ENCODE peak calls at places on chromosomes 11 and 22, in six cellular contexts. One of them, this sample, is unnamed.

GRCh38 chr11:47593934-47594855 is at the start of gene C1QTNF4:
- DNase-seq in CD8-positive, alpha-beta T cell: no peak
- DNase-seq in neural crest cell: peak
- DNase-seq in A549: no peak
- DNase-seq in endothelial cell of umbilical vein: no peak
- DNase-seq in right lobe of liver: no peak
- DNase-seq in this sample: no peak

GRCh38 chr22:30277547-30278344 is 11.1 kb upstream of the OSM start:
- DNase-seq in CD8-positive, alpha-beta T cell: no peak
- DNase-seq in neural crest cell: no peak
- DNase-seq in A549: no peak
- DNase-seq in endothelial cell of umbilical vein: peak
- DNase-seq in right lobe of liver: no peak
- DNase-seq in this sample: no peak

GRCh38 chr22:24137595-24137994 is 43.7 kb upstream of the SUSD2 start:
- DNase-seq in CD8-positive, alpha-beta T cell: no peak
- DNase-seq in neural crest cell: no peak
- DNase-seq in A549: no peak
- DNase-seq in endothelial cell of umbilical vein: peak
- DNase-seq in right lobe of liver: no peak
- DNase-seq in this sample: no peak

GRCh38 chr11:70247042-70247709 is 23.3 kb upstream of the PPFIA1 start:
- DNase-seq in CD8-positive, alpha-beta T cell: no peak
- DNase-seq in neural crest cell: no peak
- DNase-seq in A549: no peak
- DNase-seq in endothelial cell of umbilical vein: no peak
- DNase-seq in right lobe of liver: no peak
- DNase-seq in this sample: no peak

GRCh38 chr11:130212431-130212961 is 52.9 kb downstream of the ST14 start:
- DNase-seq in CD8-positive, alpha-beta T cell: no peak
- DNase-seq in neural crest cell: no peak
- DNase-seq in A549: no peak
- DNase-seq in endothelial cell of umbilical vein: no peak
- DNase-seq in right lobe of liver: peak
- DNase-seq in this sample: peak

GRCh38 chr11:70233511-70233919 is 30.4 kb downstream of the FADD start:
- DNase-seq in CD8-positive, alpha-beta T cell: no peak
- DNase-seq in neural crest cell: no peak
- DNase-seq in A549: peak
- DNase-seq in endothelial cell of umbilical vein: peak
- DNase-seq in right lobe of liver: no peak
- DNase-seq in this sample: no peak

GRCh38 chr11:73988227-73988626 is 5.6 kb upstream of the UCP2 start:
- DNase-seq in CD8-positive, alpha-beta T cell: no peak
- DNase-seq in neural crest cell: no peak
- DNase-seq in A549: no peak
- DNase-seq in endothelial cell of umbilical vein: no peak
- DNase-seq in right lobe of liver: no peak
- DNase-seq in this sample: no peak

GRCh38 chr11:59938132-59938531 is at the start of gene OOSP1:
- DNase-seq in CD8-positive, alpha-beta T cell: no peak
- DNase-seq in neural crest cell: no peak
- DNase-seq in A549: no peak
- DNase-seq in endothelial cell of umbilical vein: no peak
- DNase-seq in right lobe of liver: no peak
- DNase-seq in this sample: no peak

GRCh38 chr22:36589856-36590255 is 60.9 kb upstream of the EIF3D start:
- DNase-seq in CD8-positive, alpha-beta T cell: no peak
- DNase-seq in neural crest cell: no peak
- DNase-seq in A549: no peak
- DNase-seq in endothelial cell of umbilical vein: no peak
- DNase-seq in right lobe of liver: no peak
- DNase-seq in this sample: no peak

GRCh38 chr11:19661827-19662226 is 50.8 kb upstream of the NAV2 start:
- DNase-seq in CD8-positive, alpha-beta T cell: no peak
- DNase-seq in neural crest cell: no peak
- DNase-seq in A549: no peak
- DNase-seq in endothelial cell of umbilical vein: no peak
- DNase-seq in right lobe of liver: no peak
- DNase-seq in this sample: no peak

GRCh38 chr11:41842673-41843072 is 383.2 kb upstream of the LRRC4C start:
- DNase-seq in CD8-positive, alpha-beta T cell: no peak
- DNase-seq in neural crest cell: no peak
- DNase-seq in A549: no peak
- DNase-seq in endothelial cell of umbilical vein: no peak
- DNase-seq in right lobe of liver: no peak
- DNase-seq in this sample: no peak

GRCh38 chr11:73198677-73199076 is 19.4 kb upstream of the P2RY2 start:
- DNase-seq in CD8-positive, alpha-beta T cell: no peak
- DNase-seq in neural crest cell: no peak
- DNase-seq in A549: peak
- DNase-seq in endothelial cell of umbilical vein: peak
- DNase-seq in right lobe of liver: peak
- DNase-seq in this sample: no peak

GRCh38 chr11:13663631-13664071 is 4.8 kb upstream of the FAR1 start:
- DNase-seq in CD8-positive, alpha-beta T cell: no peak
- DNase-seq in neural crest cell: no peak
- DNase-seq in A549: no peak
- DNase-seq in endothelial cell of umbilical vein: peak
- DNase-seq in right lobe of liver: no peak
- DNase-seq in this sample: no peak

GRCh38 chr11:56932572-56933235 is 56.0 kb upstream of the OR5AK2 start:
- DNase-seq in CD8-positive, alpha-beta T cell: no peak
- DNase-seq in neural crest cell: no peak
- DNase-seq in A549: peak
- DNase-seq in endothelial cell of umbilical vein: no peak
- DNase-seq in right lobe of liver: no peak
- DNase-seq in this sample: no peak

GRCh38 chr11:86292912-86293606 is 9.0 kb upstream of the HIKESHI start:
- DNase-seq in CD8-positive, alpha-beta T cell: no peak
- DNase-seq in neural crest cell: no peak
- DNase-seq in A549: no peak
- DNase-seq in endothelial cell of umbilical vein: no peak
- DNase-seq in right lobe of liver: no peak
- DNase-seq in this sample: no peak

GRCh38 chr11:33735426-33736147 is 636 bp downstream of the CD59 start:
- DNase-seq in CD8-positive, alpha-beta T cell: no peak
- DNase-seq in neural crest cell: no peak
- DNase-seq in A549: peak
- DNase-seq in endothelial cell of umbilical vein: peak
- DNase-seq in right lobe of liver: peak
- DNase-seq in this sample: no peak

GRCh38 chr22:19880786-19881569 is 26.3 kb upstream of the GNB1L start:
- DNase-seq in CD8-positive, alpha-beta T cell: no peak
- DNase-seq in neural crest cell: peak
- DNase-seq in A549: peak
- DNase-seq in endothelial cell of umbilical vein: peak
- DNase-seq in right lobe of liver: no peak
- DNase-seq in this sample: no peak

GRCh38 chr11:66007201-66007634 is 4.6 kb upstream of the CST6 start:
- DNase-seq in CD8-positive, alpha-beta T cell: no peak
- DNase-seq in neural crest cell: no peak
- DNase-seq in A549: no peak
- DNase-seq in endothelial cell of umbilical vein: no peak
- DNase-seq in right lobe of liver: no peak
- DNase-seq in this sample: no peak

GRCh38 chr22:40436460-40437431 is 66.4 kb downstream of the SGSM3 start:
- DNase-seq in CD8-positive, alpha-beta T cell: no peak
- DNase-seq in neural crest cell: no peak
- DNase-seq in A549: peak
- DNase-seq in endothelial cell of umbilical vein: peak
- DNase-seq in right lobe of liver: no peak
- DNase-seq in this sample: no peak

GRCh38 chr11:78823588-78823987 is 248.9 kb upstream of the NARS2 start:
- DNase-seq in CD8-positive, alpha-beta T cell: no peak
- DNase-seq in neural crest cell: no peak
- DNase-seq in A549: no peak
- DNase-seq in endothelial cell of umbilical vein: peak
- DNase-seq in right lobe of liver: no peak
- DNase-seq in this sample: no peak

GRCh38 chr11:73200256-73200655 is 17.8 kb upstream of the P2RY2 start:
- DNase-seq in CD8-positive, alpha-beta T cell: no peak
- DNase-seq in neural crest cell: no peak
- DNase-seq in A549: no peak
- DNase-seq in endothelial cell of umbilical vein: no peak
- DNase-seq in right lobe of liver: peak
- DNase-seq in this sample: no peak

GRCh38 chr11:83628622-83629347 is 342.6 kb upstream of the CCDC90B start:
- DNase-seq in CD8-positive, alpha-beta T cell: no peak
- DNase-seq in neural crest cell: no peak
- DNase-seq in A549: no peak
- DNase-seq in endothelial cell of umbilical vein: no peak
- DNase-seq in right lobe of liver: no peak
- DNase-seq in this sample: no peak

GRCh38 chr11:76654310-76654851 is 16.2 kb downstream of the LRRC32 start:
- DNase-seq in CD8-positive, alpha-beta T cell: no peak
- DNase-seq in neural crest cell: no peak
- DNase-seq in A549: no peak
- DNase-seq in endothelial cell of umbilical vein: no peak
- DNase-seq in right lobe of liver: peak
- DNase-seq in this sample: no peak

GRCh38 chr11:113464416-113464815 is 10.8 kb downstream of the DRD2 start:
- DNase-seq in CD8-positive, alpha-beta T cell: no peak
- DNase-seq in neural crest cell: no peak
- DNase-seq in A549: no peak
- DNase-seq in endothelial cell of umbilical vein: no peak
- DNase-seq in right lobe of liver: no peak
- DNase-seq in this sample: no peak
- TF ChIP-seq CTCF in CD8-positive, alpha-beta T cell: no peak
- TF ChIP-seq CTCF in neural crest cell: no peak
- TF ChIP-seq CTCF in A549: no peak
- TF ChIP-seq CTCF in endothelial cell of umbilical vein: no peak
- TF ChIP-seq CTCF in right lobe of liver: no peak
- TF ChIP-seq CTCF in this sample: no peak

DNA sequence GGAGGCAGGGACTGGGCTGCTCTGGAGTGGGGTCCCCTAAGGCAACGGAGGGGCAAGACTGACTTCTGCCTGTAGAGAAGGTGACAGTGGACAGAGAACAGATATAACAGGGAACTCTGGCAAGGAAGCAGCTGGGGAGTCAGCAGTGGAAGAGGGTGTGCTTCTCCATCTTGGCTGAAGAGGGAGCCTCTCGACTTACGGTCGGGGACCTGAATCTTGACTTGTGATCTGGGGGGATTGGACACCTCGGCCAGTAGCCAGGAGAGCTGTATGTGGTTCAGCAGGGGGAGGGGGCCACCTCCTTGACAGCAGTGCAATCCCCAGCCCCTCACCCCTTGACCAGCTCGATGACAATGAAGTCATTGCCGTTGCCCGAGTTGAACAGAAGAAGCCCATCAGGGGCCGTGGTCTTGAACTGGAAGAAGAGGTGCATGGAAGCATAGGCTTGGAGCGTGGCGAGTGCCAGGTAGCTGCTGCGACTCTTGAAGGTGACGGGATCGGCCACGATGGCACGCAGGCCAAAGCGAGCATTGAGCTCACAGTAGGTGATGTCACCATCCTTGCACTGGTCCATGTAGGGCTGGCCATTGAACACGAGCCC is 60.0 kb downstream of the SLC22A12 start:
- DNase-seq in CD8-positive, alpha-beta T cell: no peak
- DNase-seq in neural crest cell: no peak
- DNase-seq in A549: peak
- DNase-seq in endothelial cell of umbilical vein: peak
- DNase-seq in right lobe of liver: no peak
- DNase-seq in this sample: no peak
- TF ChIP-seq CTCF in CD8-positive, alpha-beta T cell: no peak
- TF ChIP-seq CTCF in neural crest cell: peak
- TF ChIP-seq CTCF in A549: peak
- TF ChIP-seq CTCF in endothelial cell of umbilical vein: peak
- TF ChIP-seq CTCF in right lobe of liver: peak
- TF ChIP-seq CTCF in this sample: no peak

DNA sequence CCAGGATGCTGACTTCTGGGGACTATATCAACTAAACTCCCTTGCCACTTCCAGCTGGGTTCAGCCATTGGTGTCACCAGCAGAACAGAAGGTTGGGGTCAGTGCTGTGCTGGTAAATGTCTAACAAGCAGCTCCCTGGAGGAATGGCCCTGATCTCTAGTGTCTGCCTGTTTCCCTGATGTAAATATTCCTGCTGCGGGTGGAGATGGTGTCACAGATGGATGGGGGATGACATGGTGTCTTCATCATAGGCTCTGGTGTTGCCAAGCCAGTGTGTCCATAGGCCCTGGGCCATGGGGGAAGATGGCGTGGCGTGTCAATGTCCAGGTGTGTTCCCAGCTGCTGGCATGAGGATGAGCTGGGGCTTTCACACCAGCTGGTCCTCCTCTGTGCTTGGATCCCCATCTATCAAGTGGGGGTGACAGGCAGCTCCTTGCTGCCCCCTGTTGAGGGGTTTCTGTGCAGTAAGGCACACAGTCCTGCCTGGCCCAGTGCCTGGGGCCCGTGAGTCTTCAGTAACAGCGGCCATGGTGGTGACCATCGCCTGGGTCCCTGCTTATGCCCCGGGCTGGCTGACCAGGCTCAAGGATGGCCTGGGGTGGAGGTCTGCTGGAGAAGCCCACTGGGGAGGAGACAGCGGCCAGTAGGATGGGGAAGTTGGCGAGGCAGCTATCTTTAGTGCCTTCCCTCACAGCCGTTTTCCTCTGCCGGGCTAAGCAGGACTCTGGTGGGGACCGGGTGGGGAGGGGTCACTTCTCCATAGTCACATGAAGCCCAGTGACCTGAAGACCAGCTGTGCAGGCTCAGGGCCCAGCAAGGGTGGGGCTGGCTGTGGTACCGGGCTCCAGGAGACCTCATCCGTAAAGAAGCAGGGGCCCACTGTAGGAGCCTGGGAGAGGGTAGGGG is 12.7 kb downstream of the RPL3 start:
- DNase-seq in CD8-positive, alpha-beta T cell: no peak
- DNase-seq in neural crest cell: no peak
- DNase-seq in A549: peak
- DNase-seq in endothelial cell of umbilical vein: peak
- DNase-seq in right lobe of liver: no peak
- DNase-seq in this sample: no peak
- TF ChIP-seq CTCF in CD8-positive, alpha-beta T cell: no peak
- TF ChIP-seq CTCF in neural crest cell: peak
- TF ChIP-seq CTCF in A549: peak
- TF ChIP-seq CTCF in endothelial cell of umbilical vein: peak
- TF ChIP-seq CTCF in right lobe of liver: peak
- TF ChIP-seq CTCF in this sample: no peak

DNA sequence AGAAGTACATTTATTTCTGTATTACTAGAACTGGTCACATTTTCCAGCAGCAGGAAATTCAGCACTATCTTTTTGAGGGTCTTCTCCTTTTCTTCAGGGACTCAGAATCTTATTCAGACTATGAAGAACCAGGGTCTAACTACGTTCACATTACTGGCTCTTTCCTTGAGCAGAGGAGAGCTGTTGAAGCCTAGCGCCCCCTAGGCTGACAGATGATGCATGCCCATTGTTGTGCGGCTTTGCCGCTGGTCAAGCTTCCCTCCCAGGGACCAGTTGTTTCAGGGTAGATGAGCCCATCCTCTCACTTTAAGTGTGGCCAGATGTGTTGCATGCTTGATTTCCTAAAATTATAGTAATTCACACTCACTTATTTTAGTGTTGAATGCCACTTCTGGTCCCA is 168.2 kb upstream of the PDGFD start:
- DNase-seq in CD8-positive, alpha-beta T cell: no peak
- DNase-seq in neural crest cell: peak
- DNase-seq in A549: peak
- DNase-seq in endothelial cell of umbilical vein: peak
- DNase-seq in right lobe of liver: no peak
- DNase-seq in this sample: no peak
- TF ChIP-seq CTCF in CD8-positive, alpha-beta T cell: no peak
- TF ChIP-seq CTCF in neural crest cell: peak
- TF ChIP-seq CTCF in A549: no peak
- TF ChIP-seq CTCF in endothelial cell of umbilical vein: peak
- TF ChIP-seq CTCF in right lobe of liver: no peak
- TF ChIP-seq CTCF in this sample: no peak